ENCODE peak calls at places on chromosomes 11 and 22, in seven cellular contexts. Y is lung, G is colonic mucosa, B is right lobe of liver, T is thoracic aorta, I is cardiac muscle cell, O is fibroblast of lung. Q is an unnamed sample.
A peak's percentile ranks its signal among the peaks of the same experiment; 100 is the strongest.

GRCh38 chr22:43017525-43018290 is 2.8 kb upstream of the PACSIN2 start:
- DNase-seq in Y (peak; percentile 82), G (no peak), B (no peak), T (no peak), I (no peak), O (no peak), Q (peak; percentile 35)

GRCh38 chr11:44727373-44728084 is 767 bp downstream of the TSPAN18 start:
- DNase-seq in Y (peak; percentile 71), G (peak; percentile 75), B (peak; percentile 84), T (peak; percentile 30), I (peak; percentile 84), O (peak; percentile 62), Q (peak; percentile 84)

GRCh38 chr11:103682318-103683184 is 353.9 kb upstream of the DDI1 start:
- DNase-seq in Y (peak; percentile 63), G (peak; percentile 60), B (no peak), T (peak; percentile 13), I (peak; percentile 95), O (peak; percentile 82), Q (peak; percentile 24)

GRCh38 chr11:88231894-88232482 is 56.7 kb upstream of the RAB38 start:
- DNase-seq in Y (no peak), G (no peak), B (no peak), T (no peak), I (peak; percentile 61), O (peak; percentile 61), Q (no peak)

GRCh38 chr22:44881624-44882023 is 128.2 kb downstream of the PHF21B start:
- DNase-seq in Y (no peak), G (no peak), B (peak; percentile 32), T (no peak), I (no peak), O (no peak), Q (no peak)

GRCh38 chr11:86442420-86442819 is 67.7 kb downstream of the CCDC81 start:
- DNase-seq in Y (no peak), G (no peak), B (no peak), T (no peak), I (no peak), O (no peak), Q (no peak)

GRCh38 chr11:130413383-130414106 is 14.9 kb downstream of the ADAMTS8 start:
- DNase-seq in Y (no peak), G (no peak), B (no peak), T (no peak), I (peak; percentile 49), O (peak; percentile 85), Q (peak; percentile 84)

GRCh38 chr22:17884084-17884483 is 109.8 kb upstream of the BID start:
- DNase-seq in Y (no peak), G (no peak), B (peak; percentile 92), T (no peak), I (no peak), O (no peak), Q (no peak)

GRCh38 chr22:23529166-23530103 is 50.7 kb downstream of the IGLL1 start:
- DNase-seq in Y (no peak), G (no peak), B (no peak), T (no peak), I (peak; percentile 18), O (no peak), Q (no peak)

GRCh38 chr11:117921456-117921855 is 7.7 kb downstream of the TMPRSS13 start:
- DNase-seq in Y (no peak), G (no peak), B (no peak), T (no peak), I (no peak), O (no peak), Q (no peak)

GRCh38 chr22:36435516-36436415 is 45.7 kb downstream of the TXN2 start:
- DNase-seq in Y (peak; percentile 54), G (peak; percentile 88), B (peak; percentile 76), T (no peak), I (no peak), O (no peak), Q (no peak)

GRCh38 chr22:44685384-44686056 is 16.5 kb upstream of the PRR5 start:
- DNase-seq in Y (peak; percentile 62), G (peak; percentile 85), B (no peak), T (no peak), I (peak; percentile 60), O (peak; percentile 43), Q (no peak)

GRCh38 chr11:68904458-68904847 is 762 bp downstream of the IGHMBP2 start:
- DNase-seq in Y (peak; percentile 40), G (peak; percentile 52), B (no peak), T (no peak), I (peak; percentile 11), O (no peak), Q (no peak)

GRCh38 chr11:128837627-128838026 is 29.5 kb downstream of the KCNJ1 start:
- DNase-seq in Y (no peak), G (no peak), B (no peak), T (no peak), I (peak; percentile 31), O (no peak), Q (no peak)

DNA sequence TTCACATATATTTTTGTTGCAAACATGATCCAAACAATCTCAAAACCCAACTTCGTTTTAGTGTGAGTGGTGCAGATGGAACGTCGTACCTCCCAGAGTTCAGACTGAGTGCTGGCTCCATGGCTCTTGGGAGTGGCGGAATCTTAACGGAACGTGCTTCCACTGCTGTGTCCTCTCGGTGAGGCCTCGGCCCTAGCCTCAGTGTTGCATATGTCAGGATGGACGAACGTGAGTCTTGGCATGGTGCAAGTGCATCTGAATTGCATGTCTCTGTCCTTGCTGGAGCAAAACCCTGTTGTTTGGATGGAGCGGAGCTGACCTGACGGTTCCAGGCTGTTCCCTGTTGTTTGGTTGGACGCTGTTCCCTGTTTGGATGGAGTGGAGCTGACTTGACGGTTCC is 306.8 kb downstream of the TBC1D22A start:
- DNase-seq in Y (no peak), G (no peak), B (no peak), T (no peak), I (no peak), O (no peak), Q (no peak)
- H3K27me3 ChIP-seq in Y (no peaks in the 10 kb centered on the region), G (no peaks in the 10 kb centered on the region), B (no peaks in the 10 kb centered on the region), T (no peaks in the 10 kb centered on the region), I (no peaks in the 10 kb centered on the region), O (no peaks in the 10 kb centered on the region), Q (no peaks in the 10 kb centered on the region)

DNA sequence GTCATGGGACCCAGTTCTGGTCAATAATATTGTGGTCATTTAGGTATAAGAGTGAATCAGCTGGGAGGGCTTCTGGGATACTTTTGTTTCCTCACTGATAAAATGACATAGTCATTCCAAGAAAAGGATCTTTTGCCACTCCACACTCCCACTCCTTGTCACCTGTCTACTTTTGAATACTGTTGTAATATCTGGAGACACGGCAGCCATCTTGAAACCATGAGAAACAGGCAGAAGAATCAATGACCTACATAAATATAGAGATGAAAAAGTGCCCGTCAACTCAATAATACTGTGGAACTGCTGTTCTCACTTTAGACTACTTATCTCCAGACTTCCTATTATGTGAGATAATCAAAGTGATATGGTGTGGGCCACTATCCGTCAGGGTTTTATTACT is 154.2 kb downstream of the CCDC34 start:
- DNase-seq in Y (no peak), G (no peak), B (no peak), T (no peak), I (no peak), O (no peak), Q (no peak)
- H3K27me3 ChIP-seq in Y (no peaks in the 10 kb centered on the region), G (no peaks in the 10 kb centered on the region), B (no peaks in the 10 kb centered on the region), T (no peaks in the 10 kb centered on the region), I (no peaks in the 10 kb centered on the region), O (no peaks in the 10 kb centered on the region), Q (no peaks in the 10 kb centered on the region)

DNA sequence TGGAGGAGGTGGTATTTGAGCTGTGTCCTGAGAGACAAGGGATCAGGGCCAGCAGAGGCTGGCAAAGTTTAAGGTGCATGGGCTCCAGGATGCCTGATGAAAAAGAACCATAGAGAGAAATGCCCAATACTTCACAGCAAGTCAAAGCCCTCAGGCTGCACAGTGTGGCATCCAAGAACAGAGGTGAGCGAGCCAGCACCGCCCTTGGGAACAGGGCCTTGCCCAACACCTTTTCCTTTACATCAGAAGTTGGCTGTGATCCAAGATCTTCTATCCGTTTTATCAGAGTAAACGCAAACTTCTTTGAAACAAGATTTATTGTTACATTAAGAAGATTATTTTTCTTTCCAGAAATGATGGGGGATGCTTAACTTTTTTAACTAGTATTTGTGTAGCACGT is 1.4 kb downstream of the B3GNT6 start:
- DNase-seq in Y (no peak), G (peak; percentile 72), B (no peak), T (no peak), I (no peak), O (no peak), Q (no peak)
- H3K27me3 ChIP-seq in Y (no peaks in the 10 kb centered on the region), G (peaks cover 6% of the 10 kb centered on the region), B (peaks cover 6% of the 10 kb centered on the region), T (no peaks in the 10 kb centered on the region), I (peaks cover 22% of the 10 kb centered on the region), O (peaks cover 26% of the 10 kb centered on the region), Q (peaks cover 20% of the 10 kb centered on the region)

GRCh38 chr11:121700968-121701367 is 248.2 kb upstream of the SORL1-AS1 start:
- DNase-seq in Y (no peak), G (no peak), B (no peak), T (no peak), I (no peak), O (no peak), Q (no peak)
- H3K27me3 ChIP-seq in Y (no peaks in the 10 kb centered on the region), G (no peaks in the 10 kb centered on the region), B (no peaks in the 10 kb centered on the region), T (no peaks in the 10 kb centered on the region), I (no peaks in the 10 kb centered on the region), O (no peaks in the 10 kb centered on the region), Q (no peaks in the 10 kb centered on the region)

DNA sequence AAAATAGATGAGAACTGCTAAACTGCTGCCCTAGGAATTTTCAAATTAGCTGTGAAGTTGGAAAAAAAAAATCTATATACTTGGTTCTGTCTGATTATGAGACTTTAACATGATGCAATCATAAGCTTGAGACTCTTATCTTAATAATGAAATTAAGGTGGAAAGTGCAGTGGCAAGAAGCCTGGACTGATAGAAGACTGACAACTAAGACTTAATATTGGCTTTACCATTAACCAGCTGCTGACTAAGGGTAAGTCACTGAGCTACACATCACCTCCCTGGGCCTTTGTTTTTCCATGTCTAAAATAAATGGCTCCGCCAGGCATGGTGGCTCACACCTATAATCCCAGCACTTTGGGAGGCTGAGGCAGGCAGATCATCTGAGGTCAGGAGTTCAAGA is 56.9 kb downstream of the SLC35F2 start:
- DNase-seq in Y (no peak), G (no peak), B (no peak), T (no peak), I (no peak), O (no peak), Q (no peak)
- H3K27me3 ChIP-seq in Y (no peaks in the 10 kb centered on the region), G (no peaks in the 10 kb centered on the region), B (no peaks in the 10 kb centered on the region), T (no peaks in the 10 kb centered on the region), I (no peaks in the 10 kb centered on the region), O (no peaks in the 10 kb centered on the region), Q (no peaks in the 10 kb centered on the region)

GRCh38 chr11:31805037-31805628 is 6.0 kb downstream of the PAX6 start:
- DNase-seq in Y (no peak), G (no peak), B (no peak), T (no peak), I (no peak), O (no peak), Q (no peak)
- H3K27me3 ChIP-seq in Y (peaks cover 11% of the 10 kb centered on the region), G (peaks cover 98% of the 10 kb centered on the region), B (peaks cover 73% of the 10 kb centered on the region), T (peaks cover 71% of the 10 kb centered on the region), I (peaks cover 100% of the 10 kb centered on the region), O (peaks cover 94% of the 10 kb centered on the region), Q (no peaks in the 10 kb centered on the region)